ENCODE peak calls at places on chromosomes 13 and 19, in four cellular contexts. I is GM12878, G is HepG2, Q is K562. K is an unnamed sample.

GRCh38 chr13:20159646-20160345 is 1.1 kb downstream of the GJA3 start:
- DNase-seq in I (no peak), G (no peak), Q (no peak), K (no peak)

GRCh38 chr13:33233547-33233946 is 52.0 kb downstream of the STARD13 start:
- DNase-seq in I (no peak), G (no peak), Q (no peak), K (no peak)

GRCh38 chr19:11410682-11411081 is 8.4 kb downstream of the RGL3 start:
- DNase-seq in I (no peak), G (no peak), Q (no peak), K (no peak)

GRCh38 chr19:11152318-11153062 is 3.1 kb downstream of the SPC24 start:
- DNase-seq in I (no peak), G (no peak), Q (no peak), K (no peak)

GRCh38 chr13:44904982-44905381 is 84.3 kb downstream of the NUFIP1 start:
- DNase-seq in I (no peak), G (no peak), Q (no peak), K (no peak)

GRCh38 chr13:62710766-62711165 is 1295.1 kb upstream of the PCDH20 start:
- DNase-seq in I (no peak), G (no peak), Q (no peak), K (no peak)

GRCh38 chr19:54035215-54036178 is 28.2 kb downstream of the VSTM1 start:
- DNase-seq in I (no peak), G (no peak), Q (no peak), K (no peak)

GRCh38 chr13:112567161-112567862 is 20.6 kb downstream of the TUBGCP3 start:
- DNase-seq in I (no peak), G (no peak), Q (no peak), K (no peak)

GRCh38 chr19:33580645-33581037 is 41.1 kb upstream of the CHST8 start:
- DNase-seq in I (no peak), G (no peak), Q (no peak), K (no peak)

GRCh38 chr19:48271531-48272151 is 1.8 kb downstream of the ZNF114 start:
- DNase-seq in I (no peak), G (peak), Q (no peak), K (no peak)

GRCh38 chr19:12794196-12794921 is 3.1 kb downstream of the JUNB start:
- DNase-seq in I (no peak), G (no peak), Q (peak), K (no peak)

GRCh38 chr13:46303743-46304385 is 83.2 kb downstream of the RUBCNL start:
- DNase-seq in I (no peak), G (no peak), Q (no peak), K (no peak)

GRCh38 chr13:40168425-40169155 is 497.9 kb downstream of the FOXO1 start:
- DNase-seq in I (no peak), G (no peak), Q (no peak), K (no peak)

GRCh38 chr19:31335716-31336115 is 13.5 kb downstream of the TSHZ3 start:
- DNase-seq in I (no peak), G (no peak), Q (no peak), K (no peak)

GRCh38 chr13:108463365-108463764 is 166.0 kb upstream of the MYO16 start:
- DNase-seq in I (peak), G (no peak), Q (no peak), K (no peak)

GRCh38 chr13:28100149-28101121 is at the start of gene FLT3:
- DNase-seq in I (no peak), G (no peak), Q (peak), K (peak)

GRCh38 chr19:4967738-4968461 is 1.0 kb upstream of the KDM4B start:
- DNase-seq in I (no peak), G (no peak), Q (peak), K (no peak)

GRCh38 chr13:34162545-34162936 is 344.6 kb downstream of the RFC3 start:
- DNase-seq in I (no peak), G (no peak), Q (no peak), K (no peak)

GRCh38 chr13:33799950-33800592 is 17.9 kb upstream of the RFC3 start:
- DNase-seq in I (no peak), G (peak), Q (no peak), K (peak)

GRCh38 chr13:39918837-39919236 is 263.4 kb downstream of the COG6 start:
- DNase-seq in I (no peak), G (no peak), Q (no peak), K (no peak)

GRCh38 chr13:31320946-31321345 is 121.2 kb downstream of the B3GLCT start:
- DNase-seq in I (no peak), G (no peak), Q (no peak), K (no peak)

GRCh38 chr13:111252449-111253124 is 67.9 kb upstream of the TEX29 start:
- DNase-seq in I (no peak), G (no peak), Q (no peak), K (no peak)

GRCh38 chr19:50325310-50326100 is 3.7 kb downstream of the KCNC3 start:
- DNase-seq in I (no peak), G (peak), Q (peak), K (peak)

GRCh38 chr19:48030073-48030472 is 13.8 kb downstream of the CABP5 start:
- DNase-seq in I (no peak), G (no peak), Q (no peak), K (no peak)

GRCh38 chr13:105735269-105735668 is 800.2 kb downstream of the EFNB2 start:
- DNase-seq in I (no peak), G (no peak), Q (no peak), K (no peak)

GRCh38 chr19:12085074-12085818 is 20.7 kb downstream of the ZNF844 start:
- DNase-seq in I (no peak), G (no peak), Q (no peak), K (no peak)

GRCh38 chr13:36089130-36089529 is 42.1 kb downstream of the DCLK1 start:
- DNase-seq in I (no peak), G (no peak), Q (no peak), K (no peak)

GRCh38 chr19:18373892-18374629 is 11.9 kb upstream of the GDF15 start:
- DNase-seq in I (peak), G (peak), Q (peak), K (peak)
- TF ChIP-seq FOXK2 in I (no peak), G (peak), Q (peak), K (no peak)

GRCh38 chr13:98475521-98475920 is 101.4 kb downstream of the STK24 start:
- DNase-seq in I (no peak), G (no peak), Q (peak), K (no peak)
- TF ChIP-seq FOXK2 in I (no peak), G (no peak), Q (no peak), K (no peak)

GRCh38 chr19:44737238-44738160 is 11.0 kb upstream of the BCL3 start:
- DNase-seq in I (no peak), G (peak), Q (peak), K (no peak)

GRCh38 chr19:44738161-44738535 is 10.4 kb upstream of the BCL3 start:
- DNase-seq in I (no peak), G (no peak), Q (no peak), K (no peak)

GRCh38 chr19:44734357-44734756 is 14.2 kb upstream of the BCL3 start:
- DNase-seq in I (no peak), G (no peak), Q (no peak), K (no peak)

GRCh38 chr19:44732235-44733014 is 16.1 kb upstream of the BCL3 start:
- DNase-seq in I (no peak), G (no peak), Q (no peak), K (no peak)

DNA sequence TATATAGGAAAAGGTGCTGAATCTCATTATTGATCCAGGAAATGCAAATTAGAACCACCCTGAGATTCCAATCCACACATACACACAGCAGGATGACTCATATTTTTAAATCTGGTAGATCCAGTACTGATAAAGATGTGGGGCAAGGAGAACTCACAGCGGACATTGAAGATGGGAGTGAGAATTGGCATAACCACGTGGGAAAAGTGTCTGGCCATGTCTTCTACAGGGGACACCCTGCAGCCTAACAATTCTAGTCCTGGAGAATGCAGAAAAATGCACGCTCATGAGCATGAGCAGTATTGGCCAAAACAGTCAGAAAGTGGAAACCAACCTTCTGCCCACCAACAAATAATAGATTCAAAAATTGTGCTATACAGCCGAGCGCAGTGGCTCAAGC is 13.5 kb upstream of the BCL3 start:
- DNase-seq in I (no peak), G (no peak), Q (no peak), K (no peak)
- TF ChIP-seq FOXK2 in I (no peak), G (no peak), Q (no peak), K (no peak)

GRCh38 chr13:97502192-97502591 is 68.2 kb downstream of the RAP2A start:
- DNase-seq in I (no peak), G (no peak), Q (no peak), K (no peak)
- TF ChIP-seq FOXK2 in I (no peak), G (no peak), Q (no peak), K (no peak)

GRCh38 chr19:7072541-7072940 is 3.0 kb downstream of the ZNF557 start:
- DNase-seq in I (no peak), G (no peak), Q (no peak), K (no peak)

GRCh38 chr19:7069904-7070226 is 362 bp downstream of the ZNF557 start:
- DNase-seq in I (no peak), G (no peak), Q (no peak), K (no peak)

GRCh38 chr19:7067716-7068115 is 1.8 kb upstream of the ZNF557 start:
- DNase-seq in I (no peak), G (no peak), Q (no peak), K (no peak)

GRCh38 chr19:7069042-7069903 is at the start of gene ZNF557:
- DNase-seq in I (peak), G (peak), Q (peak), K (peak)

DNA sequence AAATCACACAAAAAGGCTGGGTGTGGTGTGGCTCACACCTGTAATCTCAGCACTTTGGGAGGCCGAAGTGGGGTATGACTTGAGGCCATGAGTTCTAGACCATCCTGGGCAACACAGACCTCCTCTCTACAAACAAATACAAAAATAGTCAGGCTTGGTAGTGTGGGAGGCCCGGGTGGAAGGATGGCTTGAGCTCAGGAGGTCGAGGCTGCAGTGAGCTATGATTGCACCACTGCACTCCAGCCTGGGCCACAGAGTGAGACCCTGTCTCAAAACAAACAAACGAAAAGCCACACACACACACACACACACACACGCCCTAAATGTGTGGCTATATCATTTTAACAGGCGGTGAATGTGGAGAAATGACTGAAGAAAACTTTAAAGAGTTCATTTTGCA is 904 bp upstream of the ZNF557 start:
- DNase-seq in I (no peak), G (no peak), Q (no peak), K (no peak)
- TF ChIP-seq FOXK2 in I (no peak), G (no peak), Q (no peak), K (no peak)

GRCh38 chr13:100440756-100441421 is 147.7 kb downstream of the GGACT start:
- DNase-seq in I (no peak), G (peak), Q (no peak), K (no peak)
- TF ChIP-seq FOXK2 in I (no peak), G (no peak), Q (no peak), K (no peak)

GRCh38 chr13:90428522-90429210 is 918.8 kb upstream of the MIR17HG start:
- DNase-seq in I (no peak), G (no peak), Q (no peak), K (no peak)
- TF ChIP-seq FOXK2 in I (no peak), G (no peak), Q (no peak), K (no peak)